ENCODE peak calls at places on chromosomes 7 and 10, in seven cellular contexts. L is neural progenitor cell, K is H9, D is HCT116, S is IMR-90, J is GM12878, N is neuronal stem cell. G is an unnamed sample.

GRCh38 chr10:76034236-76035009 is 603.0 kb downstream of the LRMDA start:
- DNase-seq in N (no peak), J (no peak), L (peak), K (no peak), D (no peak), S (no peak), G (no peak)

GRCh38 chr10:97713351-97713827 is at the start of gene MARVELD1:
- DNase-seq in N (peak), L (peak), D (no peak), K (peak), J (no peak), S (peak), G (no peak)

GRCh38 chr7:37822946-37823345 is 25.5 kb upstream of the NME8 start:
- DNase-seq in N (no peak), D (no peak), S (no peak), J (no peak), L (no peak), K (no peak), G (no peak)

GRCh38 chr10:79400567-79401004 is 44.8 kb downstream of the ZCCHC24 start:
- DNase-seq in K (peak), N (no peak), J (no peak), S (no peak), L (peak), D (peak), G (peak)

GRCh38 chr7:20408467-20408826 is 77.7 kb downstream of the ITGB8 start:
- DNase-seq in N (no peak), D (no peak), L (no peak), J (no peak), S (peak), K (no peak), G (no peak)

GRCh38 chr10:123326674-123327073 is 172.5 kb downstream of the BUB3 start:
- DNase-seq in N (no peak), S (no peak), J (no peak), L (no peak), D (no peak), K (no peak), G (no peak)

GRCh38 chr10:113820507-113820906 is 33.4 kb downstream of the DCLRE1A start:
- DNase-seq in K (peak), J (no peak), D (peak), N (no peak), L (peak), S (no peak), G (no peak)

GRCh38 chr7:91289633-91290260 is 25.5 kb downstream of the FZD1 start:
- DNase-seq in N (no peak), S (no peak), K (no peak), J (no peak), L (no peak), D (no peak), G (no peak)

GRCh38 chr10:103493362-103493871 is at the start of gene NEURL1:
- DNase-seq in L (peak), N (peak), D (no peak), J (no peak), K (peak), S (no peak), G (peak)

GRCh38 chr10:132359305-132360040 is 27.5 kb downstream of the LRRC27 start:
- DNase-seq in L (no peak), K (no peak), S (no peak), D (no peak), J (no peak), N (no peak), G (no peak)

GRCh38 chr10:844552-844951 is 87.0 kb downstream of the LARP4B start:
- DNase-seq in K (no peak), S (peak), N (no peak), L (no peak), D (no peak), J (no peak), G (no peak)

GRCh38 chr7:146387140-146387539 is 270.5 kb downstream of the CNTNAP2 start:
- DNase-seq in N (no peak), L (no peak), J (no peak), S (no peak), K (no peak), D (no peak), G (peak)

DNA sequence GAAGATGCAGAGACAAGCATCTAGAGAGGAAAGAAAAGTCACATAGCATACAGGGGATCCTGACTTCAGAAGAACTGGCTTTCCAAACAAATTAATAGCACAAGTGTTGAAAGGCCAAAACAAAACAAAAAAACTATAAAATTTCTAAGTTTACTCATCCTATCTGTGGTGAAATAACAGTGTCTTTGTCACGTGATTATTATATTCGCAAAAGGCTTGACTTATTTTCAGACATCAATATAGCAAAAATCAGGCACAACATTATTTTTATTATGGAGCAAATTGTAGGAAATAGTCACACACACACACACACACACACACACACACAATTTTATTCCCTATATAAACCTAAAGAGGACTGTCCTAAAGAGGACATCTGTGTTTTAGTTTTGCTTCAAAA is 272.3 kb downstream of the CNTNAP2 start:
- DNase-seq in L (no peak), J (no peak), S (no peak), D (no peak), K (no peak), N (no peak), G (no peak)
- H3K4me2 ChIP-seq in L (no peak), J (no peak), S (no peak), D (no peak), K (no peak), N (no peak), G (no peak)

DNA sequence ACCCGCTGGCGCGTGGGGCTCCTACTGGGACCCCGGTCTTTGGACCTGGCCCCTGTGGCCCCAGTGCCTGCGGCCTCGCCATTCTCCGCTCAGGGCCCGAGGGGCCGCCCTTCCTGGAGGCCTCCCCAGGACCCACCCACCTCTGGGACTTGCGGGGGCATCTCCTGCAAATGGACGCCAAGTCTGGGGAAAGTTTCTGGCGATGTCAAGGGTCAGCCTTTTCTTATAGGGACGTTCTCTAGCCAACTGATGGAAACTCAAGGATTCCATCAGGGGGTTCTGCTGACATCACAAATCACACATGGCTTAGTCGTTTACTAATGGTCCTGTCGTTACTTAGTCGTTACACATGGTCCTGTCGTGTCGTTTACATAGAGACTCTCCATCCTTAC is 57.7 kb upstream of the RHOBTB1 start:
- DNase-seq in N (peak), J (no peak), D (no peak), K (no peak), L (no peak), S (no peak), G (no peak)
- H2AFZ ChIP-seq in N (peak), J (no peak), D (no peak), K (no peak), L (peak), S (peak), G (no peak)

GRCh38 chr10:105328441-105328840 is 687.4 kb downstream of the SORCS3 start:
- DNase-seq in D (no peak), J (no peak), L (no peak), N (no peak), K (no peak), S (no peak), G (no peak)
- H3K4me2 ChIP-seq in D (no peak), J (no peak), L (no peak), N (no peak), K (no peak), S (no peak), G (no peak)

GRCh38 chr7:115177832-115178231 is 255.9 kb downstream of the MDFIC start:
- DNase-seq in N (no peak), D (no peak), S (no peak), K (no peak), J (no peak), L (no peak), G (no peak)

GRCh38 chr7:115178831-115179230 is 256.9 kb downstream of the MDFIC start:
- DNase-seq in S (peak), K (no peak), N (no peak), J (no peak), D (no peak), L (no peak), G (no peak)

DNA sequence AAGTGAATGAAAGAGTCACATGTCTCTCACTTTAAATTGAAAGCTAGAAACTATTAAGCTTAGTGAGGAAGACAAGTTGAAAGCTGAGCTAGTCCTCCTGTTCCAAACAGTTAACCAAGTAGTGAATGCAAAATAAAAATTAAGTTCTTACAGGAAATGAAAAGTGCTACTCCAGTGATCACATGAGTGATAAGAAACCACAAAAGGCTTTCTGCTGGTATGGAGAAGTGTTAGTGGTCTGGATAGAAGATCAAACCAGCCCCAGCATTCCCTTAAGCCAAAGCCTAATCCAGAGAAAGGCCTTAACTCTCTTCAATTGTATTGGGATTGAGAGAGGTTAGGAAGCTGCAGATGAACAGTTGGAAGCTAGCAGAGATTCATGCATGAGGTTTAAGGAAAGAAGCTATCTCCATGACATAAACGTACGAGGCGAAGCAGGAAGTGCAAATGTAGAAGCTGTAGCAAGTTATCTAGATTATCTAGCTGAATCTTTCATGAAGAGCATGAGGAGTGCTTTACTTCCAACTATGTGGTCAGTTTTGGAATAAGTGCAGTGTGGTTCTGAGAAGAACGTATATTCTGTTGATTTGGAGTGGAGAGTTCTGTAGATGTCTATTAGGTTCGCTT is 261.6 kb downstream of the MDFIC start:
- DNase-seq in D (no peak), K (no peak), S (no peak), N (no peak), L (no peak), J (no peak), G (no peak)
- H2AFZ ChIP-seq in D (no peak), K (no peak), S (peak), N (peak), L (no peak), J (no peak), G (no peak)

DNA sequence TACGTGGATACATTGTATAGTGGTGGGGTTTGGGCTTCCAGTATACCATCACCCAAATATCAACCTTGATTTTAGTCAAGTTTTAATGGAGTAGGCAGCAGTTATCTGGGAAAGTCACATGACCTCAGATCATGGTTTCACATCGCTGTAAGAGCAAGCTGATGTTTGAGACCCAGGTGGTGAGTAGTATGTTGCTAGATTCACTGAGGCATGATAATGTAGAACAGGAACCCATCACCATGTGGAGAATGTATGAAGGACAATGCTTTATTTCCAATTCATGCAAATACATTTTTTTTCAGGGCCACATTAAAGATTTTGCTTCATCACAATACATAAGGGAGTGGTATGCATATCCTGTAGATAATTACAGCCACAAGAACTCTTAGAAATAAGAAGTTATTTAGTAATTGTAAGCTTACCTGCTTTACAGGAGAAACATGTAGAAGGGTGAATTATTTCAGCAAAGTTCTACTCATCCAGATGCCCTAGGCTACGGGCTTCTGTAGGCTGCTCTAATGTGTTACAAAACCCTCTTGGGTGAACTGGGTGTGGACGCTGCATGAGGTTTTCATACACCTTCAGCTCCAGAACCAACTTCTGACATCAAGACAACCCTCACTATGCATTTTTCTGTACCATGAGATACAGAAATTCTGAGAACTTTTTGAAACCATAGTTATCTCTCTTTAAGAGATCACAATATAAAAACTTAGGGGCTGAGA is 27.6 kb upstream of the LAMB4 start:
- DNase-seq in D (no peak), N (no peak), K (no peak), S (no peak), J (no peak), L (no peak), G (no peak)
- H3K4me2 ChIP-seq in D (no peak), N (no peak), K (no peak), S (no peak), J (peak), L (no peak), G (no peak)

GRCh38 chr7:144776447-144776846 is 59.4 kb downstream of the TPK1 start:
- DNase-seq in K (no peak), L (no peak), S (no peak), J (no peak), N (no peak), D (no peak), G (no peak)
- H2AFZ ChIP-seq in K (no peak), L (no peak), S (no peak), J (no peak), N (no peak), D (no peak), G (no peak)

GRCh38 chr10:17031656-17032630 is 97.7 kb downstream of the CUBN start:
- DNase-seq in J (no peak), L (peak), D (no peak), S (no peak), N (no peak), K (no peak), G (no peak)

GRCh38 chr10:17028843-17029580 is 100.6 kb downstream of the CUBN start:
- DNase-seq in K (no peak), S (no peak), J (no peak), L (no peak), N (no peak), D (no peak), G (no peak)

GRCh38 chr10:17026686-17027485 is 102.7 kb downstream of the CUBN start:
- DNase-seq in S (peak), N (no peak), K (no peak), J (peak), D (no peak), L (no peak), G (no peak)

GRCh38 chr10:17033529-17034250 is 95.9 kb downstream of the CUBN start:
- DNase-seq in J (no peak), K (no peak), N (no peak), D (no peak), L (no peak), S (peak), G (no peak)

DNA sequence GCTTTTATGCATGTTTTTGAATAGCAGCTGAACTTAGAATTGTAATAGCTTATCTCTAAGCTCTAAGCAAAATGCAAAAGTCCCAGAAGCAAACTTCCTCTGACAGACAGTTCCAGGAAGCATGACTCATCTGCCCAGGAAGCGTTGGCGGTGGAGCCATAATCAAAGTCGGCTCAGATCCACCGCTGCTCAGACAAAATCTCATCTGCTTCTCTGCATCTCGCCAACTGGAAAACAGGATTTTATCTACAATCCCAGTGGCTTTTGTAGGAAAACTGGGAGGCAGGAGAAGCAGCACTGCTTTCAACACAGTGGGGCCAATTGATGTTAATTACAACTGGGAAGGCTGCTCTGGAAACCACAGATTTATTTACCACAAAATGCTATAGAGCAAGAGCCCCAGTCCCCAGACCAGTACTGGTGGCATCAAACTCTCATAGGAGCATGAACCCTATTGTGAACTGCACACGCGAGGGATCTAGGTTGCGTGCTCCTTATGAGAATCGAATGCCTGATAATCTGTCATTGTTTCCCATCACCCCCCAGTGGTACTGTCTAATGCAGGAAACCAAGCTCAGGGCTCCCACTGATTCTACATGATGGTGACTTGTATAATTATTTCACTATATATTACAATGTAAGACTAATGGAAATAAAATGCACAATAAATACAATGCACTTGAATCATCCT is 99.9 kb downstream of the CUBN start:
- DNase-seq in K (no peak), N (no peak), L (peak), S (peak), D (peak), J (no peak), G (peak)
- H3K4me2 ChIP-seq in K (no peak), N (no peak), L (peak), S (peak), D (peak), J (no peak), G (peak)

GRCh38 chr7:117281562-117281961 is 41.3 kb downstream of the WNT2 start:
- DNase-seq in J (no peak), D (no peak), S (no peak), L (no peak), N (no peak), K (no peak), G (no peak)
- H2AFZ ChIP-seq in J (no peak), D (no peak), S (no peak), L (no peak), N (no peak), K (no peak), G (no peak)

DNA sequence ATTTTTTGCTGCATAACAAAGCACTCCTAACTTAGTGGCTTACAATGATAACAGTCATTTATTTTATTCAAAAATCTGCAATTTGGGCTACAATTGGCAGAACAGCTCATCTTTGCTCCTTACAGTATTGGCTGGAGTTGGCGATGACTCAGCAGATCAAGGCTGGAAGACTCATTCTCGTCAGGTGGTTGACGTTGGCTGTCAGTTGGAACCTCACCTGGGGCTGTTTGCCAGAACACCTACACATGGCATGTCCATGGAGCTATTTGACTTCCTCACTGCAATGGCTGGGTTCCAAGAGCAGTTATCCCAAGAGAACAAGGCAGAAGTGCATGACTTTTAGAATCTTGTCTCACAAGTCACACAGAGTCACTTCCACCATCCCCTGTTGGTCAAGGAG is 75.1 kb downstream of the NOD1 start:
- DNase-seq in D (no peak), S (no peak), L (no peak), K (no peak), N (no peak), J (no peak), G (no peak)
- H3K4me2 ChIP-seq in D (no peak), S (no peak), L (no peak), K (no peak), N (no peak), J (no peak), G (no peak)

G was measured in MM.1S.